ENCODE peak calls at places on chromosome 16, in ten cellular contexts. One of them, this sample, is unnamed.

GRCh38 chr16:80569440-80570105 is 28.8 kb downstream of the DYNLRB2 start:
- DNase-seq in neural progenitor cell: no peak
- DNase-seq in H7: no peak
- DNase-seq in AG09309: no peak
- DNase-seq in naive thymus-derived CD4-positive, alpha-beta T cell: no peak
- DNase-seq in fibroblast of lung: peak
- DNase-seq in transverse colon: no peak
- DNase-seq in IMR-90: peak
- DNase-seq in mesenchymal stem cell: no peak
- DNase-seq in mammary epithelial cell: peak
- DNase-seq in this sample: peak

GRCh38 chr16:55672471-55672870 is 16.7 kb downstream of the SLC6A2 start:
- DNase-seq in AG09309: no peak
- DNase-seq in naive thymus-derived CD4-positive, alpha-beta T cell: no peak
- DNase-seq in H7: no peak
- DNase-seq in mammary epithelial cell: no peak
- DNase-seq in fibroblast of lung: peak
- DNase-seq in mesenchymal stem cell: no peak
- DNase-seq in neural progenitor cell: no peak
- DNase-seq in IMR-90: no peak
- DNase-seq in transverse colon: no peak
- DNase-seq in this sample: peak

GRCh38 chr16:12440233-12440530 is 363.5 kb downstream of the CPPED1 start:
- DNase-seq in IMR-90: peak
- DNase-seq in H7: no peak
- DNase-seq in naive thymus-derived CD4-positive, alpha-beta T cell: no peak
- DNase-seq in mesenchymal stem cell: no peak
- DNase-seq in neural progenitor cell: no peak
- DNase-seq in mammary epithelial cell: no peak
- DNase-seq in AG09309: no peak
- DNase-seq in transverse colon: no peak
- DNase-seq in fibroblast of lung: peak
- DNase-seq in this sample: no peak

GRCh38 chr16:76277099-76278030 is at the start of gene CNTNAP4:
- DNase-seq in transverse colon: no peak
- DNase-seq in H7: peak
- DNase-seq in IMR-90: no peak
- DNase-seq in mammary epithelial cell: no peak
- DNase-seq in mesenchymal stem cell: no peak
- DNase-seq in neural progenitor cell: peak
- DNase-seq in naive thymus-derived CD4-positive, alpha-beta T cell: no peak
- DNase-seq in AG09309: no peak
- DNase-seq in fibroblast of lung: peak
- DNase-seq in this sample: no peak

GRCh38 chr16:79269211-79269863 is 331.2 kb downstream of the MAF start:
- DNase-seq in naive thymus-derived CD4-positive, alpha-beta T cell: no peak
- DNase-seq in transverse colon: no peak
- DNase-seq in mesenchymal stem cell: no peak
- DNase-seq in mammary epithelial cell: no peak
- DNase-seq in IMR-90: no peak
- DNase-seq in AG09309: no peak
- DNase-seq in fibroblast of lung: no peak
- DNase-seq in H7: peak
- DNase-seq in neural progenitor cell: no peak
- DNase-seq in this sample: no peak

GRCh38 chr16:12719972-12720371 is 83.7 kb downstream of the CPPED1 start:
- DNase-seq in AG09309: no peak
- DNase-seq in IMR-90: no peak
- DNase-seq in fibroblast of lung: no peak
- DNase-seq in naive thymus-derived CD4-positive, alpha-beta T cell: no peak
- DNase-seq in transverse colon: no peak
- DNase-seq in neural progenitor cell: no peak
- DNase-seq in mesenchymal stem cell: no peak
- DNase-seq in mammary epithelial cell: peak
- DNase-seq in H7: no peak
- DNase-seq in this sample: no peak

GRCh38 chr16:2767891-2768290 is 9.2 kb downstream of the ELOB start:
- DNase-seq in mesenchymal stem cell: no peak
- DNase-seq in neural progenitor cell: no peak
- DNase-seq in fibroblast of lung: no peak
- DNase-seq in naive thymus-derived CD4-positive, alpha-beta T cell: no peak
- DNase-seq in transverse colon: no peak
- DNase-seq in AG09309: no peak
- DNase-seq in mammary epithelial cell: peak
- DNase-seq in H7: no peak
- DNase-seq in IMR-90: no peak
- DNase-seq in this sample: no peak

GRCh38 chr16:49473131-49473530 is 99.5 kb downstream of the C16orf78 start:
- DNase-seq in neural progenitor cell: no peak
- DNase-seq in mammary epithelial cell: no peak
- DNase-seq in naive thymus-derived CD4-positive, alpha-beta T cell: no peak
- DNase-seq in fibroblast of lung: no peak
- DNase-seq in AG09309: no peak
- DNase-seq in IMR-90: no peak
- DNase-seq in mesenchymal stem cell: no peak
- DNase-seq in H7: no peak
- DNase-seq in transverse colon: no peak
- DNase-seq in this sample: no peak

GRCh38 chr16:28307936-28308335 is 15.6 kb downstream of the SBK1 start:
- DNase-seq in IMR-90: no peak
- DNase-seq in AG09309: no peak
- DNase-seq in mesenchymal stem cell: no peak
- DNase-seq in H7: no peak
- DNase-seq in naive thymus-derived CD4-positive, alpha-beta T cell: no peak
- DNase-seq in transverse colon: no peak
- DNase-seq in neural progenitor cell: no peak
- DNase-seq in fibroblast of lung: no peak
- DNase-seq in mammary epithelial cell: no peak
- DNase-seq in this sample: no peak

GRCh38 chr16:64580558-64580957 is 541.3 kb downstream of the CDH11 start:
- DNase-seq in fibroblast of lung: no peak
- DNase-seq in mesenchymal stem cell: no peak
- DNase-seq in AG09309: no peak
- DNase-seq in neural progenitor cell: no peak
- DNase-seq in mammary epithelial cell: no peak
- DNase-seq in IMR-90: no peak
- DNase-seq in transverse colon: no peak
- DNase-seq in H7: no peak
- DNase-seq in naive thymus-derived CD4-positive, alpha-beta T cell: no peak
- DNase-seq in this sample: no peak

GRCh38 chr16:78368121-78369102 is 269.0 kb downstream of the WWOX start:
- DNase-seq in naive thymus-derived CD4-positive, alpha-beta T cell: no peak
- DNase-seq in AG09309: no peak
- DNase-seq in IMR-90: no peak
- DNase-seq in transverse colon: no peak
- DNase-seq in mesenchymal stem cell: no peak
- DNase-seq in mammary epithelial cell: no peak
- DNase-seq in fibroblast of lung: no peak
- DNase-seq in H7: no peak
- DNase-seq in neural progenitor cell: no peak
- DNase-seq in this sample: no peak

GRCh38 chr16:15919331-15919730 is 30.1 kb upstream of the ABCC1 start:
- DNase-seq in IMR-90: peak
- DNase-seq in transverse colon: no peak
- DNase-seq in mesenchymal stem cell: no peak
- DNase-seq in neural progenitor cell: no peak
- DNase-seq in naive thymus-derived CD4-positive, alpha-beta T cell: no peak
- DNase-seq in fibroblast of lung: no peak
- DNase-seq in H7: no peak
- DNase-seq in mammary epithelial cell: peak
- DNase-seq in AG09309: no peak
- DNase-seq in this sample: no peak

GRCh38 chr16:29710227-29711219 is 31.5 kb downstream of the QPRT start:
- DNase-seq in transverse colon: no peak
- DNase-seq in AG09309: peak
- DNase-seq in neural progenitor cell: peak
- DNase-seq in naive thymus-derived CD4-positive, alpha-beta T cell: peak
- DNase-seq in H7: no peak
- DNase-seq in mesenchymal stem cell: peak
- DNase-seq in IMR-90: peak
- DNase-seq in mammary epithelial cell: peak
- DNase-seq in fibroblast of lung: peak
- DNase-seq in this sample: peak

GRCh38 chr16:84537431-84538151 is 33.1 kb upstream of the MEAK7 start:
- DNase-seq in H7: no peak
- DNase-seq in mesenchymal stem cell: peak
- DNase-seq in naive thymus-derived CD4-positive, alpha-beta T cell: no peak
- DNase-seq in IMR-90: no peak
- DNase-seq in mammary epithelial cell: no peak
- DNase-seq in neural progenitor cell: no peak
- DNase-seq in AG09309: no peak
- DNase-seq in transverse colon: no peak
- DNase-seq in fibroblast of lung: no peak
- DNase-seq in this sample: no peak

GRCh38 chr16:76943936-76944335 is 247.1 kb upstream of the MON1B start:
- DNase-seq in AG09309: no peak
- DNase-seq in H7: no peak
- DNase-seq in fibroblast of lung: no peak
- DNase-seq in mesenchymal stem cell: no peak
- DNase-seq in transverse colon: no peak
- DNase-seq in IMR-90: no peak
- DNase-seq in mammary epithelial cell: no peak
- DNase-seq in neural progenitor cell: no peak
- DNase-seq in naive thymus-derived CD4-positive, alpha-beta T cell: no peak
- DNase-seq in this sample: no peak

GRCh38 chr16:1312459-1312801 is 3.0 kb downstream of the UBE2I start:
- DNase-seq in AG09309: no peak
- DNase-seq in naive thymus-derived CD4-positive, alpha-beta T cell: no peak
- DNase-seq in H7: peak
- DNase-seq in fibroblast of lung: no peak
- DNase-seq in IMR-90: no peak
- DNase-seq in neural progenitor cell: no peak
- DNase-seq in mammary epithelial cell: no peak
- DNase-seq in mesenchymal stem cell: no peak
- DNase-seq in transverse colon: no peak
- DNase-seq in this sample: no peak
- H3K4me3 ChIP-seq in AG09309: no peak
- H3K4me3 ChIP-seq in naive thymus-derived CD4-positive, alpha-beta T cell: no peak
- H3K4me3 ChIP-seq in H7: no peak
- H3K4me3 ChIP-seq in fibroblast of lung: peak
- H3K4me3 ChIP-seq in IMR-90: no peak
- H3K4me3 ChIP-seq in neural progenitor cell: no peak
- H3K4me3 ChIP-seq in mammary epithelial cell: no peak
- H3K4me3 ChIP-seq in mesenchymal stem cell: no peak
- H3K4me3 ChIP-seq in transverse colon: no peak
- H3K4me3 ChIP-seq in this sample: peak

GRCh38 chr16:8966781-8967436 is 3.2 kb upstream of the USP7 start:
- DNase-seq in fibroblast of lung: no peak
- DNase-seq in mesenchymal stem cell: no peak
- DNase-seq in mammary epithelial cell: no peak
- DNase-seq in AG09309: no peak
- DNase-seq in H7: no peak
- DNase-seq in IMR-90: no peak
- DNase-seq in naive thymus-derived CD4-positive, alpha-beta T cell: no peak
- DNase-seq in transverse colon: peak
- DNase-seq in neural progenitor cell: no peak
- DNase-seq in this sample: no peak
- H3K4me3 ChIP-seq in fibroblast of lung: no peak
- H3K4me3 ChIP-seq in mesenchymal stem cell: no peak
- H3K4me3 ChIP-seq in mammary epithelial cell: no peak
- H3K4me3 ChIP-seq in AG09309: no peak
- H3K4me3 ChIP-seq in H7: no peak
- H3K4me3 ChIP-seq in IMR-90: no peak
- H3K4me3 ChIP-seq in naive thymus-derived CD4-positive, alpha-beta T cell: no peak
- H3K4me3 ChIP-seq in transverse colon: no peak
- H3K4me3 ChIP-seq in neural progenitor cell: no peak
- H3K4me3 ChIP-seq in this sample: no peak

GRCh38 chr16:1380195-1380594 is 28.5 kb downstream of the GNPTG start:
- DNase-seq in neural progenitor cell: peak
- DNase-seq in H7: no peak
- DNase-seq in naive thymus-derived CD4-positive, alpha-beta T cell: no peak
- DNase-seq in mammary epithelial cell: no peak
- DNase-seq in AG09309: no peak
- DNase-seq in transverse colon: no peak
- DNase-seq in fibroblast of lung: no peak
- DNase-seq in IMR-90: no peak
- DNase-seq in mesenchymal stem cell: no peak
- DNase-seq in this sample: no peak
- H3K4me3 ChIP-seq in neural progenitor cell: peak
- H3K4me3 ChIP-seq in H7: peak
- H3K4me3 ChIP-seq in naive thymus-derived CD4-positive, alpha-beta T cell: no peak
- H3K4me3 ChIP-seq in mammary epithelial cell: no peak
- H3K4me3 ChIP-seq in AG09309: no peak
- H3K4me3 ChIP-seq in transverse colon: no peak
- H3K4me3 ChIP-seq in fibroblast of lung: no peak
- H3K4me3 ChIP-seq in IMR-90: no peak
- H3K4me3 ChIP-seq in mesenchymal stem cell: no peak
- H3K4me3 ChIP-seq in this sample: no peak

GRCh38 chr16:3876160-3876559 is 4.4 kb downstream of the CREBBP start:
- DNase-seq in H7: no peak
- DNase-seq in fibroblast of lung: no peak
- DNase-seq in naive thymus-derived CD4-positive, alpha-beta T cell: no peak
- DNase-seq in transverse colon: no peak
- DNase-seq in neural progenitor cell: no peak
- DNase-seq in mesenchymal stem cell: no peak
- DNase-seq in IMR-90: no peak
- DNase-seq in mammary epithelial cell: no peak
- DNase-seq in AG09309: no peak
- DNase-seq in this sample: no peak

GRCh38 chr16:3873482-3874173 is 6.9 kb downstream of the CREBBP start:
- DNase-seq in AG09309: no peak
- DNase-seq in naive thymus-derived CD4-positive, alpha-beta T cell: no peak
- DNase-seq in neural progenitor cell: no peak
- DNase-seq in mammary epithelial cell: no peak
- DNase-seq in transverse colon: no peak
- DNase-seq in H7: no peak
- DNase-seq in mesenchymal stem cell: no peak
- DNase-seq in fibroblast of lung: peak
- DNase-seq in IMR-90: peak
- DNase-seq in this sample: no peak

GRCh38 chr16:3874794-3875692 is 5.5 kb downstream of the CREBBP start:
- DNase-seq in neural progenitor cell: no peak
- DNase-seq in IMR-90: no peak
- DNase-seq in fibroblast of lung: no peak
- DNase-seq in AG09309: no peak
- DNase-seq in H7: peak
- DNase-seq in naive thymus-derived CD4-positive, alpha-beta T cell: no peak
- DNase-seq in mammary epithelial cell: no peak
- DNase-seq in mesenchymal stem cell: no peak
- DNase-seq in transverse colon: no peak
- DNase-seq in this sample: no peak

GRCh38 chr16:3872216-3872895 is 8.2 kb downstream of the CREBBP start:
- DNase-seq in IMR-90: no peak
- DNase-seq in AG09309: no peak
- DNase-seq in naive thymus-derived CD4-positive, alpha-beta T cell: no peak
- DNase-seq in mammary epithelial cell: no peak
- DNase-seq in mesenchymal stem cell: no peak
- DNase-seq in neural progenitor cell: peak
- DNase-seq in transverse colon: no peak
- DNase-seq in H7: no peak
- DNase-seq in fibroblast of lung: no peak
- DNase-seq in this sample: no peak

DNA sequence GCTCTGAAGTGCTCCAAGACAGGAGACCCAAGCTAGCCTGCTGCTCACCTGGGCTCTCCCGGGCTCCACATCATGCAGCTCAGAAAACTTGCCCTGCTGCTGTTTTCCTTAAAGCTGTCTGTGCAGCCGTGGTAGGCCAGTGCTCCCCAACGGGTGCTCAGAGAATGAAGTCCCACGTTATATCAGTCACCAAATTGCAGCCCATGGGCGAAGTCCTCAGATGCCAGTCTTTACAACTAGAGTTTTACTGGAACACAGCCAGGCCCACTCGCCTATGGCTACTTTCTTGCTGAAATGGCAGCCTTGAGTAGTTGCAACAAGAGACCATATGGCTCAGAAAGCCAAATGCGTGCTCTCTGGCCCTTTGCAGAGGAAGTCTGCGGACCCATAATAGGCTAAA is 6.3 kb downstream of the CREBBP start:
- DNase-seq in AG09309: no peak
- DNase-seq in fibroblast of lung: no peak
- DNase-seq in naive thymus-derived CD4-positive, alpha-beta T cell: no peak
- DNase-seq in neural progenitor cell: no peak
- DNase-seq in transverse colon: peak
- DNase-seq in IMR-90: no peak
- DNase-seq in mammary epithelial cell: no peak
- DNase-seq in mesenchymal stem cell: no peak
- DNase-seq in H7: no peak
- DNase-seq in this sample: no peak
- H3K4me3 ChIP-seq in AG09309: no peak
- H3K4me3 ChIP-seq in fibroblast of lung: no peak
- H3K4me3 ChIP-seq in naive thymus-derived CD4-positive, alpha-beta T cell: no peak
- H3K4me3 ChIP-seq in neural progenitor cell: no peak
- H3K4me3 ChIP-seq in transverse colon: no peak
- H3K4me3 ChIP-seq in IMR-90: no peak
- H3K4me3 ChIP-seq in mammary epithelial cell: no peak
- H3K4me3 ChIP-seq in mesenchymal stem cell: no peak
- H3K4me3 ChIP-seq in H7: no peak
- H3K4me3 ChIP-seq in this sample: no peak

This sample was measured in skeletal muscle cell.